ENCODE peak calls at places on chromosome 1, in five cellular contexts. P is ureter, U is progenitor cell of endocrine pancreas, K is right cardiac atrium, E is non-pigmented ciliary epithelial cell. S is an unnamed sample.

GRCh38 chr1:185420588-185421081 is 103.6 kb upstream of the IVNS1ABP start:
- DNase-seq in U (no peak), E (no peak), P (no peak), K (no peak), S (peak; percentile 61)

GRCh38 chr1:224533517-224533916 is 82.6 kb upstream of the CNIH3 start:
- DNase-seq in K (no peak), U (no peak), E (no peak), P (peak; percentile 8), S (no peak)

GRCh38 chr1:51897699-51898031 is 19.1 kb upstream of the NRDC start:
- DNase-seq in P (no peak), U (no peak), K (no peak), E (peak; percentile 84), S (no peak)

GRCh38 chr1:38745476-38746410 is 113.8 kb downstream of the RRAGC start:
- DNase-seq in K (no peak), U (no peak), E (no peak), P (no peak), S (no peak)

GRCh38 chr1:73717971-73718370 is 480.0 kb downstream of the LRRIQ3 start:
- DNase-seq in E (no peak), U (no peak), P (no peak), K (no peak), S (no peak)

GRCh38 chr1:2504224-2504948 is 22.0 kb downstream of the PANK4 start:
- DNase-seq in U (no peak), E (no peak), K (no peak), P (no peak), S (no peak)

GRCh38 chr1:185965870-185966269 is 231.7 kb downstream of the HMCN1 start:
- DNase-seq in U (no peak), P (no peak), E (no peak), K (no peak), S (no peak)

GRCh38 chr1:160129558-160129957 is 14.0 kb downstream of the ATP1A2 start:
- DNase-seq in K (no peak), U (no peak), P (no peak), E (no peak), S (no peak)

GRCh38 chr1:18536356-18536755 is 55.6 kb downstream of the KLHDC7A start:
- DNase-seq in U (no peak), E (no peak), K (no peak), P (peak; percentile 14), S (no peak)

GRCh38 chr1:241837901-241838300 is 10.1 kb upstream of the EXO1 start:
- DNase-seq in E (peak; percentile 91), K (no peak), U (no peak), P (no peak), S (no peak)

GRCh38 chr1:88609051-88609450 is 75.0 kb upstream of the PKN2 start:
- DNase-seq in P (no peak), E (no peak), U (no peak), K (no peak), S (no peak)

GRCh38 chr1:12491691-12492090 is 126.3 kb downstream of the DHRS3 start:
- DNase-seq in U (no peak), P (no peak), E (no peak), K (no peak), S (no peak)

GRCh38 chr1:51729156-51729823 is 112.4 kb downstream of the OSBPL9 start:
- DNase-seq in K (peak; percentile 89), U (peak; percentile 90), P (peak; percentile 93), E (peak; percentile 51), S (peak; percentile 90)